ENCODE peak calls at places on chromosomes 4 and X, in four cellular contexts. X is CD8-positive, alpha-beta memory T cell; S is activated naive CD4-positive, alpha-beta T cell; Z is aorta. Q is an unnamed sample.

GRCh38 chrX:23720117-23720677 is 22.9 kb downstream of the ACOT9 start:
- DNase-seq in X (no peak), S (no peak), Z (no peak), Q (no peak)

GRCh38 chrX:106284431-106285025 is 116.4 kb downstream of the PWWP3B start:
- DNase-seq in X (no peak), S (no peak), Z (no peak), Q (no peak)

GRCh38 chr4:69322055-69322454 is 41.8 kb downstream of the UGT2B28 start:
- DNase-seq in X (no peak), S (no peak), Z (no peak), Q (no peak)

GRCh38 chr4:2186133-2186864 is 55.6 kb downstream of the HAUS3 start:
- DNase-seq in X (no peak), S (no peak), Z (no peak), Q (no peak)

GRCh38 chrX:101191217-101191750 is 28.3 kb upstream of the DRP2 start:
- DNase-seq in X (no peak), S (no peak), Z (peak; percentile 78), Q (no peak)

GRCh38 chrX:63743596-63743995 is 41.4 kb downstream of the ARHGEF9 start:
- DNase-seq in X (no peak), S (no peak), Z (no peak), Q (no peak)

GRCh38 chr4:6501171-6501570 is 28.8 kb upstream of the PPP2R2C start:
- DNase-seq in X (no peak), S (no peak), Z (no peak), Q (no peak)

GRCh38 chr4:1052231-1052671 is 40.8 kb downstream of the FGFRL1 start:
- DNase-seq in X (no peak), S (no peak), Z (no peak), Q (no peak)

GRCh38 chr4:103499094-103499493 is 220.7 kb downstream of the TACR3 start:
- DNase-seq in X (no peak), S (no peak), Z (no peak), Q (no peak)

GRCh38 chrX:153719238-153719637 is 4.9 kb downstream of the BCAP31 start:
- DNase-seq in X (no peak), S (no peak), Z (no peak), Q (no peak)

GRCh38 chr4:19508442-19508841 is 743.3 kb upstream of the SLIT2 start:
- DNase-seq in X (no peak), S (no peak), Z (no peak), Q (no peak)

GRCh38 chrX:39850630-39851152 is 247.1 kb downstream of the BCOR start:
- DNase-seq in X (no peak), S (no peak), Z (no peak), Q (peak; percentile 33)

GRCh38 chrX:23844502-23845138 is 61.6 kb downstream of the SAT1 start:
- DNase-seq in X (no peak), S (no peak), Z (no peak), Q (no peak)

GRCh38 chr4:109303141-109303499 is 662 bp upstream of the COL25A1 start:
- DNase-seq in X (no peak), S (no peak), Z (no peak), Q (no peak)

GRCh38 chrX:21374163-21374993 is at the start of gene CNKSR2:
- DNase-seq in X (peak; percentile 45), S (peak; percentile 30), Z (peak; percentile 85), Q (peak; percentile 64)

GRCh38 chr4:52377563-52377962 is 281.5 kb downstream of the USP46 start:
- DNase-seq in X (no peak), S (no peak), Z (no peak), Q (no peak)

GRCh38 chr4:109359040-109359646 is 56.7 kb upstream of the COL25A1 start:
- DNase-seq in X (no peak), S (no peak), Z (no peak), Q (peak; percentile 52)

GRCh38 chrX:87338510-87338909 is 179.1 kb upstream of the KLHL4 start:
- DNase-seq in X (no peak), S (no peak), Z (no peak), Q (no peak)

GRCh38 chrX:84320606-84321005 is 132.6 kb upstream of the RPS6KA6 start:
- DNase-seq in X (no peak), S (no peak), Z (no peak), Q (no peak)